ENCODE peak calls at places on chromosomes 4 and X, in ten cellular contexts. S is cardiac muscle cell, T is K562, Y is upper lobe of left lung, X is neural progenitor cell, Q is mesendoderm, G is IMR-90, C is Peyer's patch, W is A549, D is AG09309. U is an unnamed sample.
A peak's percentile ranks its signal among the peaks of the same experiment; 100 is the strongest.

GRCh38 chr4:75745192-75745591 is 20.8 kb downstream of the USO1 start:
- DNase-seq in C (no peak), Y (no peak), S (peak; percentile 81), Q (no peak), D (no peak), W (peak; percentile 18), G (peak; percentile 85), X (no peak), T (peak; percentile 15), U (no peak)

GRCh38 chr4:96585304-96585703 is 745.4 kb downstream of the PDHA2 start:
- DNase-seq in G (no peak), T (no peak), W (no peak), Y (no peak), X (no peak), C (no peak), Q (no peak), S (no peak), D (no peak), U (no peak)

GRCh38 chr4:173990126-173990878 is 293.2 kb downstream of the FBXO8 start:
- DNase-seq in G (peak; percentile 46), Q (peak; percentile 70), W (peak; percentile 32), S (peak; percentile 77), D (peak; percentile 4), C (no peak), X (peak; percentile 75), T (peak; percentile 15), Y (no peak), U (peak; percentile 3)

GRCh38 chr4:139768913-139769312 is 103.3 kb downstream of the MGST2 start:
- DNase-seq in T (peak; percentile 34), Y (no peak), C (no peak), X (no peak), Q (peak; percentile 84), W (peak; percentile 21), S (no peak), G (no peak), D (no peak), U (no peak)

GRCh38 chrX:148448686-148449085 is 51.7 kb upstream of the AFF2 start:
- DNase-seq in S (no peak), G (no peak), D (no peak), X (no peak), T (no peak), Q (no peak), C (no peak), Y (no peak), W (no peak), U (no peak)

GRCh38 chrX:8679572-8679971 is 52.4 kb downstream of the ANOS1 start:
- DNase-seq in G (no peak), Y (no peak), W (no peak), Q (no peak), T (no peak), C (no peak), X (no peak), S (no peak), D (no peak), U (no peak)

GRCh38 chr4:153838564-153838963 is 49.7 kb upstream of the SFRP2 start:
- DNase-seq in S (no peak), W (no peak), T (no peak), Y (no peak), X (no peak), D (no peak), G (no peak), C (no peak), Q (no peak), U (no peak)

GRCh38 chr4:121654738-121655137 is 42.0 kb downstream of the ANXA5 start:
- DNase-seq in Y (no peak), W (no peak), D (no peak), S (no peak), T (no peak), G (no peak), Q (no peak), C (no peak), X (no peak), U (no peak)

GRCh38 chr4:27018076-27018475 is 157.4 kb downstream of the STIM2 start:
- DNase-seq in W (no peak), Y (no peak), Q (no peak), T (no peak), D (no peak), C (no peak), X (no peak), S (no peak), G (no peak), U (peak; percentile 16)

GRCh38 chrX:25524150-25524549 is 508.4 kb upstream of the ARX start:
- DNase-seq in G (peak; percentile 33), W (peak; percentile 63), T (no peak), D (no peak), Q (no peak), S (peak; percentile 71), C (no peak), Y (no peak), X (no peak), U (no peak)

GRCh38 chr4:110480741-110481271 is 4.9 kb downstream of the ENPEP start:
- DNase-seq in G (no peak), C (no peak), S (peak; percentile 31), Y (no peak), T (no peak), W (no peak), D (no peak), X (no peak), Q (peak; percentile 74), U (no peak)
- H3K4me3 ChIP-seq in G (no peak overlapping the region), C (no peak overlapping the region), S (no peak overlapping the region), Y (no peak overlapping the region), T (no peak overlapping the region), W (no peak overlapping the region), D (no peak overlapping the region), X (no peak overlapping the region), Q (no peak overlapping the region), U (no peak overlapping the region)

DNA sequence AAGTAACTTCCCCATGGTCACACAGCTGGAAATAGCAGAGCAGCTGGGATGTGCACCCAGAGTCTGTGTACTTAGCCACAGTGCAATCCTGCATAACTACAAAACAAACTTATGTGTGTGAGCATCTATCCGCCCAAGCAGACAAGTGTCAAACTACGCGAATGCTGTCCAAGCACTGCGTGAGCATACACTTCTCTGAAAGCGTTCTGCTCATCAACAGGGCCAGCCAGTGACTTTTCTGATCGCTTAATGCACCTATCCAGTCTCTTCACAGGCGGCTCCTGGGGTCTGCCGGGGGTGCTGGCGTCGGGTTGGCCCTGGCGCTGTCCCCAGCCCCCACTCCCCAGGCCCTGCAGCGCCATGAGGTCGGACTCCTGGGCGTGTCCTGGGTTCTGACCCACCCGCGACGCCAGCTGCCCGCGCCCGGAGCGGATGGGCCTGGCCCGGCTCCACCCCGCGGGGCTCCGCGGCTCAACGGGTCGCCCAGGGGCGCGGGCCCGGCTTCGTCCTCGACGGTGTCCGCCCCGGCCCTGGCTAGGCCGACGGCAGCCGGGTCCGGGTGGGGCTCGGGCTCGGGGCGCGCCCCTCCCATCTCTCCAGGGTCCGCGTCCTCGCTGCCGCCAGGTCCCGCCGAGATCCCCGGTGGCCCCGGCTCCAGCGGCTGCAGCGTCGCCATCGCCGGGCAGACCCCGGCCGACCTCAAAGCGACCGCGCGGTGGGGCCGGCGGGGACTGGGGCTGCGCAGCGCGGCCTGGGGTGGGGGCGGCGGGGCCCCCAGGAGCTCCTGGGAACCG is 1.3 kb upstream of the ZNF141 start:
- DNase-seq in X (peak; percentile 21), T (no peak), Q (peak; percentile 26), S (peak; percentile 24), G (no peak), Y (peak; percentile 91), C (peak; percentile 51), D (no peak), W (no peak), U (no peak)
- H3K4me3 ChIP-seq in X (peak overlapping the region; percentile 84), T (no peak overlapping the region), Q (peak overlapping the region; percentile 81), S (peak overlapping the region; percentile 87), G (peak overlapping the region; percentile 69), Y (peak overlapping the region; percentile 90), C (peak overlapping the region; percentile 90), D (peak overlapping the region; percentile 86), W (peak overlapping the region; percentile 92), U (no peak overlapping the region)

DNA sequence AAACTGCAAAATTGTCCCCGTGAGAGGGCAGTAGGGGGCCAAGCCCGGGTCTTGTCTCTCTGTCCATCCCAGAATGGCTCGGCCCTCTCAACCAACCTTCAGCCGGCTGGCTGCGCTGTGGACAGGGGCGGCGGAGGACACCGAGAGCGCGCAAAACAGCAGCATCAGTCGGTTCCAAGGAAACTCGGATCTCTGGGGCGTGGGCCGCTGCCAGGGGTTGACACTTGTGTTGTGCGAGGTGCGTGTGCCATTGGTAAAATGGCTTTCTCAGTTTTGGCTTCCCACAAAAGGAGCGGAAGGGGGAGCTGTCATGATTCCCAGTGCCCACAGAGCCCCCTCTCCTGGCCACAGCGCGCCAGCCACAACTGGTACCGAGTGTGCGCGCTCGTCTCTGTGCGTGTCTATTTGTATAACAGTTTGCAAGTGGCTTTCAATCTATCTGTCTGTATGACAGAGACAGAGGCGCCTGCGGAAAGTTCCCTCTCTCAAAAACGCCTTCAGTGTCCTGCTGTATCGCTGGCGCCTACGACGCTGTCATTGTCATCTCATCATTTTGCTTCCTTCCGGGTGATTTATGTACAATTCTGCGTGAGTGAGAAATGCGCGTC is 1.9 kb downstream of the DKK2 start:
- DNase-seq in Y (peak; percentile 54), X (peak; percentile 84), C (no peak), W (peak; percentile 40), Q (peak; percentile 82), D (no peak), G (no peak), S (peak; percentile 26), T (no peak), U (no peak)
- H3K4me3 ChIP-seq in Y (no peak overlapping the region), X (peak overlapping the region; percentile 51), C (no peak overlapping the region), W (no peak overlapping the region), Q (no peak overlapping the region), D (peak overlapping the region; percentile 51), G (no peak overlapping the region), S (peak overlapping the region; percentile 28), T (no peak overlapping the region), U (no peak overlapping the region)

DNA sequence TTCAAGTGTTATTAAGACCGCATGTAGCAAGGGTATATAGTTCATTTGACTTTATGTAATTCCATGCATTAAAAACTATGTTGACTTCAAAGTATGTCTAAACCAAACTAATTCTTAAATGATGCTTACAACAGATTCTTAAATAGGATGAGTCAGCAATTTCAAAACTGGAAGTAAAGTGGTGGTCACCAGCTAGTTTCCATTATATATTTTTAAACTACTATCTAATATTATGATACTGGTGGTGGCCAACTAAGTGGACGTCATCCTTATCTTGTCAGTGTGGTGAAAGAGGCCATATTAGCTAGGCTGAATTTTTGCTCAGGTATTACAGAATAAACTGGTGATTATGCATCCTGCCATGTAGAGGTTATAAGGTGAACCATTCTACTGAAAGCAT is 1.2 kb downstream of the IL15 start:
- DNase-seq in Y (no peak), Q (no peak), G (no peak), X (no peak), D (no peak), T (no peak), S (peak; percentile 32), C (no peak), W (no peak), U (no peak)
- H3K4me3 ChIP-seq in Y (peak overlapping the region; percentile 88), Q (no peak overlapping the region), G (peak overlapping the region; percentile 85), X (no peak overlapping the region), D (peak overlapping the region; percentile 99), T (no peak overlapping the region), S (no peak overlapping the region), C (peak overlapping the region; percentile 73), W (peak overlapping the region; percentile 86), U (no peak overlapping the region)